ENCODE peak calls at places on chromosome 2, in seven cellular contexts. Q is body of pancreas, Z is HAP-1, A is heart right ventricle, S is GM23338, U is tibial artery, E is suprapubic skin. N is an unnamed sample.

GRCh38 chr2:139366659-139367058 is 586.5 kb upstream of the NXPH2 start:
- DNase-seq in E (no peak), S (no peak), Z (no peak), Q (no peak), U (no peak), A (no peak), N (no peak)

GRCh38 chr2:101371635-101372034 is 15.7 kb downstream of the CREG2 start:
- DNase-seq in Q (no peak), Z (no peak), A (no peak), S (no peak), U (no peak), E (no peak), N (no peak)

GRCh38 chr2:222302178-222303018 is 3.6 kb upstream of the PAX3 start:
- DNase-seq in S (peak; percentile 58), Q (no peak), E (no peak), A (no peak), U (no peak), Z (no peak), N (no peak)

GRCh38 chr2:64524604-64525322 is 635 bp downstream of the AFTPH start:
- DNase-seq in S (peak; percentile 67), E (peak; percentile 80), U (no peak), Q (peak; percentile 41), A (no peak), Z (peak; percentile 58), N (no peak)

GRCh38 chr2:16644204-16644925 is 21.3 kb downstream of the CYRIA start:
- DNase-seq in Q (no peak), E (no peak), A (no peak), Z (no peak), S (no peak), U (no peak), N (no peak)

GRCh38 chr2:55163258-55163657 is 68.8 kb downstream of the CLHC1 start:
- DNase-seq in Q (no peak), S (no peak), A (no peak), E (no peak), Z (no peak), U (no peak), N (no peak)

GRCh38 chr2:50863218-50863617 is 168.7 kb downstream of the NRXN1 start:
- DNase-seq in Z (no peak), A (no peak), Q (no peak), U (no peak), S (no peak), E (no peak), N (no peak)

GRCh38 chr2:46032996-46033395 is 264.2 kb upstream of the EPAS1 start:
- DNase-seq in S (no peak), E (no peak), Z (no peak), A (no peak), Q (no peak), U (no peak), N (no peak)

GRCh38 chr2:168450171-168450570 is 5.9 kb upstream of the CERS6 start:
- DNase-seq in A (no peak), U (no peak), Z (no peak), S (no peak), E (no peak), Q (no peak), N (no peak)

GRCh38 chr2:240235811-240236210 is 95.4 kb upstream of the OTOS start:
- DNase-seq in A (no peak), Z (no peak), Q (peak; percentile 8), U (peak; percentile 51), S (no peak), E (no peak), N (no peak)

GRCh38 chr2:9333591-9334171 is 89.6 kb downstream of the ITGB1BP1 start:
- DNase-seq in A (peak; percentile 28), Q (peak; percentile 59), S (peak; percentile 76), U (peak; percentile 86), E (no peak), Z (peak; percentile 55), N (peak; percentile 62)

GRCh38 chr2:118974103-118974911 is 32.3 kb downstream of the MARCO start:
- DNase-seq in A (no peak), S (no peak), E (peak; percentile 78), Q (no peak), Z (no peak), U (peak; percentile 45), N (no peak)

GRCh38 chr2:101277111-101277510 is 24.4 kb downstream of the CNOT11 start:
- DNase-seq in U (no peak), E (no peak), A (no peak), Q (no peak), S (no peak), Z (no peak), N (no peak)

GRCh38 chr2:42046819-42047487 is 868 bp upstream of the PKDCC start:
- DNase-seq in U (no peak), A (peak; percentile 32), S (peak; percentile 91), E (no peak), Q (no peak), Z (peak; percentile 36), N (peak; percentile 17)

GRCh38 chr2:42044939-42045338 is 2.9 kb upstream of the PKDCC start:
- DNase-seq in Q (no peak), Z (no peak), E (no peak), A (no peak), U (no peak), S (no peak), N (no peak)

GRCh38 chr2:42047488-42048317 is at the start of gene PKDCC:
- DNase-seq in S (peak; percentile 86), Z (peak; percentile 86), A (peak; percentile 91), Q (peak; percentile 76), E (peak; percentile 79), U (peak; percentile 94), N (peak; percentile 94)

GRCh38 chr2:42045389-42045788 is 2.4 kb upstream of the PKDCC start:
- DNase-seq in U (no peak), Z (no peak), A (no peak), S (no peak), Q (no peak), E (no peak), N (no peak)

DNA sequence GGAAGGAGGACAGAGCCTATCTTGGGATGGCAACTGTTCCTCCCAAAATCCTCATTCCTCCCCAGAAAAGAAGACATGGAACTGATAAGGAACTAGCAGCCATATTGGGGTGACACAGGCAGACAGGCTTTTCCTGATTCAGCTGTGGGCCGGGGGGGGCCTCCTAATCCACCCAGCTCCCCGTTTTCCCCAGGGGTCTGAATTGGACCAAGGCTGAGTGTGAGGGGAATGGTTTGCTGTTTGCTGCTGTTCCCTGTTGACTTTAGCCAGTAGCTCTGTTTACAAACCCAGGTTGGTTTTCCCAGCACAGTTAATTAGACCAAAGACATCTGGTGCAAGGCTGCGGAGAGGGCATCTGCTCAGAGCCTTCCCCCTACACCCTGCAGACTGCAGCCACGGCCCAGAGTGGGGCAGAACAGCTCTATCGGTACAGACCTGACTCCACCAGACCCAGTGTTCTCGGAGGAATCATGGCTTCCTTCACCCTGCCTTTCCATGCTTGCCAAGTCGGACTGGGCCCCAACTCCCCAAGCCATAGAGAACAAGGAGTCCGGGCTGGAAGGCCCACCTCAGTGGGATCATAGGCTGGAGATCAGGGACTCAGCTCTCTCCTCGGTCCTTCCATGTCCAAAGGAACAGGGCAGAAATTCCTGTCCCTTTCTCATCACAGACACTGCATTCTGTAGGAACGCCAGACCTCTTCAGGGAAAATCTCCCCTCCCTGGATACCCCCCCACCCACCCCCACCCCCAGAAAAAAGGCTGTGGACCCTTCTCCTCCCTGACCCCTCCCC is 1.7 kb upstream of the PKDCC start:
- DNase-seq in Q (no peak), U (no peak), A (no peak), Z (no peak), S (no peak), E (no peak), N (no peak)
- H3K4me1 ChIP-seq in Q (peaks cover 26% of the 10 kb centered on the region), U (peaks cover 31% of the 10 kb centered on the region), A (peaks cover 53% of the 10 kb centered on the region), Z (peaks cover 2% of the 10 kb centered on the region), S (peaks cover 46% of the 10 kb centered on the region), E (peaks cover 25% of the 10 kb centered on the region), N (peaks cover 19% of the 10 kb centered on the region)

GRCh38 chr2:134674687-134675086 is 44.1 kb downstream of the TMEM163 start:
- DNase-seq in Z (no peak), U (no peak), Q (no peak), E (no peak), A (no peak), S (no peak), N (no peak)
- H3K4me1 ChIP-seq in Z (no peaks in the 10 kb centered on the region), U (no peaks in the 10 kb centered on the region), Q (peaks cover 91% of the 10 kb centered on the region), E (no peaks in the 10 kb centered on the region), A (peaks cover 20% of the 10 kb centered on the region), S (peaks cover 14% of the 10 kb centered on the region), N (no peaks in the 10 kb centered on the region)

DNA sequence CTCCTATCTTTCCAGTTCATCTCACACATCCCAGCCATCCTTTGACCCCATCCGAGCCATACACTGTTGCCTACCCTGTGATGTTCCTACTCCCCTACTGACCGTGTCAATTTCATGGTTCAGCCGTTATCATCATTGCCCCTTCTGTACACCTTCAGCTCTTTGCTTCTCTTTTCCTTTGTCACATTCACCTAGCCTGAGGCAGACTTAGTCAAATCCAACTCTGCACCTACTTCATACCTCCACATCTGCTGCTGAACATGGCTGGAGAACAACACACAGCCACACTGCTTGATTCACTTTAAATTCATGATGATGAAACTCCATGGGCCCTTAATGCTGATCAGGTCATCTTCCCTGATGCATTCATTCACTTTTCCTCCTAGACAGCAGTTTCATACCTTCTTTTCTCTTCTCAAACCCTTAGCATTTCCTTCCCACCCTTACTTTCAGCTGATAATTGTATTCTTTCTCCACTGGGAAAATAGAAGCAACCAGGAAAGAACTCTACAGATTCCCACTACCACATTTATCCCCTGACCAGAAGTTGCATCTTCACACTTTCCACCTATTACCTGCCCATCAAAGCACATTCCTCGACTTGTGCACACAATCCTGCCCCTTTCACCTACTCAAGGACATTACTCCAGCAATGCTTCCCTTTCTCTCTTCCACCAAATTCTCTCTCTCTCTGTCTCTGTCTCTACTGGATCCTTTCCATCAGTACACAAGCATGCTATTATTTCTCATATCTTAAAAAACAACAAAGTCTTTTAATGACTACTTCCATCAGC is 59.6 kb downstream of the PKDCC start:
- DNase-seq in Q (no peak), A (no peak), E (no peak), Z (no peak), S (no peak), U (no peak), N (no peak)
- H3K4me1 ChIP-seq in Q (no peaks in the 10 kb centered on the region), A (peaks cover 21% of the 10 kb centered on the region), E (peaks cover 13% of the 10 kb centered on the region), Z (no peaks in the 10 kb centered on the region), S (peaks cover 36% of the 10 kb centered on the region), U (peaks cover 15% of the 10 kb centered on the region), N (no peaks in the 10 kb centered on the region)

DNA sequence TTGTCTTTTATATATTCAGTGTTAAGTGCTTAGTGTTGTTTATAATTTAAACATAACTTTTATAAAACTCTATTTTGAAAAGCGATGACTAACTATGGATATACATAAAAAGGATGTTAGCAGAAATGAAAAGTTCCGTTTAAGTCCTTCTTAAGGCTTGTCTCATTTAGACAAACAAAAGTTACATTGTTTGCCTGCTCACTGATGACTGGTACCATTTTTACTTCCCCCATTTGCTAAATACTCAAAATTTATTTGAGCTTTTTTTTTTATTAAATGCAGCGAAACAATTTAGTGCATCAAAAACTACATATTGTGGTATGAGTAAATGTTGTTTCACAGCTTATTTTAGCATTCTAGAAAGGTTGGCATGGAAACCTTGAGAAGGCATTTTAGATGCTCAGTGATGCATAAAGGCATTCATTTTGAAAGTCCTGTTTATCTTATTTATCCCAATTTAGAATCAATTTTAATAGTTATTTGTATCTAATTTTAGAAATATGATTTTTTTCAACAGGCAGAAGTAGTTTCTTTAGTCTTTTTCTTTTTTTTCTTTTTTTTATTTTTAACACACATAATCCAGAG is 100.0 kb downstream of the MAP2 start:
- DNase-seq in Q (no peak), E (no peak), U (no peak), A (no peak), Z (no peak), S (no peak), N (no peak)
- H3K4me1 ChIP-seq in Q (peaks cover 14% of the 10 kb centered on the region), E (peaks cover 7% of the 10 kb centered on the region), U (peaks cover 52% of the 10 kb centered on the region), A (peaks cover 28% of the 10 kb centered on the region), Z (peaks cover 41% of the 10 kb centered on the region), S (peaks cover 14% of the 10 kb centered on the region), N (peaks cover 4% of the 10 kb centered on the region)

GRCh38 chr2:37665622-37666362 is 5.7 kb downstream of the CDC42EP3 start:
- DNase-seq in Q (no peak), U (no peak), A (no peak), Z (no peak), E (no peak), S (no peak), N (no peak)
- H3K4me1 ChIP-seq in Q (peaks cover 24% of the 10 kb centered on the region), U (peaks cover 95% of the 10 kb centered on the region), A (peaks cover 97% of the 10 kb centered on the region), Z (peaks cover 18% of the 10 kb centered on the region), E (peaks cover 33% of the 10 kb centered on the region), S (peaks cover 59% of the 10 kb centered on the region), N (peaks cover 80% of the 10 kb centered on the region)

N was measured in psoas muscle.